ENCODE peak calls at places on chromosomes 12 and 14, in nine cellular contexts. X is foreskin fibroblast, U is A673, Q is astrocyte of the cerebellum, T is right cardiac atrium, R is suprapubic skin, Z is epithelial cell of esophagus, I is AG09309, L is H7. N is an unnamed sample.

GRCh38 chr12:105330938-105331804 is 680 bp downstream of the C12orf75 start:
- DNase-seq in X (peak; percentile 65), U (peak; percentile 47), Q (no peak), T (peak; percentile 55), R (no peak), Z (peak; percentile 19), I (no peak), L (peak; percentile 70), N (no peak)

GRCh38 chr12:132375747-132376463 is 46.5 kb upstream of the GALNT9 start:
- DNase-seq in X (no peak), U (no peak), Q (no peak), T (peak; percentile 32), R (no peak), Z (no peak), I (no peak), L (peak; percentile 76), N (no peak)

GRCh38 chr12:206746-207440 is 7.1 kb downstream of the SLC6A12 start:
- DNase-seq in X (no peak), U (no peak), Q (no peak), T (no peak), R (no peak), Z (no peak), I (no peak), L (no peak), N (no peak)

GRCh38 chr14:63432228-63432627 is 110.9 kb downstream of the PPP2R5E start:
- DNase-seq in X (no peak), U (no peak), Q (no peak), T (no peak), R (no peak), Z (no peak), I (no peak), L (no peak), N (no peak)

GRCh38 chr12:110555509-110556406 is 27.4 kb downstream of the PPTC7 start:
- DNase-seq in X (peak; percentile 86), U (peak; percentile 55), Q (no peak), T (no peak), R (no peak), Z (peak; percentile 62), I (peak; percentile 74), L (no peak), N (no peak)

GRCh38 chr12:45388545-45388944 is 172.7 kb downstream of the ANO6 start:
- DNase-seq in X (peak; percentile 74), U (peak; percentile 64), Q (peak; percentile 43), T (no peak), R (no peak), Z (peak; percentile 33), I (peak; percentile 11), L (peak; percentile 50), N (no peak)

GRCh38 chr14:65423986-65424385 is 11.5 kb downstream of the FUT8 start:
- DNase-seq in X (no peak), U (no peak), Q (no peak), T (no peak), R (no peak), Z (no peak), I (no peak), L (no peak), N (no peak)

GRCh38 chr12:95197636-95198035 is 19.6 kb downstream of the FGD6 start:
- DNase-seq in X (no peak), U (no peak), Q (no peak), T (no peak), R (no peak), Z (no peak), I (no peak), L (no peak), N (no peak)

GRCh38 chr12:26283046-26283445 is 87.7 kb downstream of the SSPN start:
- DNase-seq in X (no peak), U (no peak), Q (no peak), T (no peak), R (no peak), Z (no peak), I (no peak), L (no peak), N (no peak)

GRCh38 chr14:101062065-101062450 is 158.5 kb upstream of the RTL1 start:
- DNase-seq in X (no peak), U (no peak), Q (no peak), T (no peak), R (peak; percentile 54), Z (no peak), I (no peak), L (no peak), N (no peak)

GRCh38 chr14:102540310-102541028 is 30.9 kb upstream of the ANKRD9 start:
- DNase-seq in X (peak; percentile 45), U (peak; percentile 91), Q (no peak), T (no peak), R (no peak), Z (peak; percentile 87), I (no peak), L (peak; percentile 67), N (no peak)

GRCh38 chr12:131230340-131231099 is 276.8 kb downstream of the ADGRD1 start:
- DNase-seq in X (no peak), U (no peak), Q (no peak), T (no peak), R (no peak), Z (no peak), I (no peak), L (peak; percentile 76), N (no peak)

GRCh38 chr12:95717336-95717928 is 73.1 kb downstream of the NTN4 start:
- DNase-seq in X (no peak), U (no peak), Q (no peak), T (no peak), R (no peak), Z (no peak), I (no peak), L (no peak), N (no peak)

GRCh38 chr12:57579011-57579410 is 12.0 kb upstream of the PIP4K2C start:
- DNase-seq in X (no peak), U (no peak), Q (no peak), T (no peak), R (no peak), Z (no peak), I (no peak), L (no peak), N (no peak)

GRCh38 chr12:115934877-115935276 is 342.6 kb downstream of the MED13L start:
- DNase-seq in X (no peak), U (no peak), Q (no peak), T (no peak), R (no peak), Z (no peak), I (no peak), L (no peak), N (no peak)

GRCh38 chr12:100279612-100280244 is 12.8 kb downstream of the SCYL2 start:
- DNase-seq in X (peak; percentile 24), U (no peak), Q (no peak), T (no peak), R (no peak), Z (no peak), I (no peak), L (peak; percentile 19), N (no peak)

GRCh38 chr12:124385219-124385969 is 90.5 kb downstream of the RFLNA start:
- DNase-seq in X (peak; percentile 86), U (no peak), Q (no peak), T (no peak), R (no peak), Z (peak; percentile 82), I (no peak), L (no peak), N (no peak)
- H3K4me3 ChIP-seq in X (no peak overlapping the region), U (no peak overlapping the region), Q (no peak overlapping the region), T (no peak overlapping the region), R (no peak overlapping the region), Z (no peak overlapping the region), I (peak overlapping the region; percentile 92), L (no peak overlapping the region), N (no peak overlapping the region)

GRCh38 chr14:95872777-95873176 is 3.9 kb upstream of the TUNAR start:
- DNase-seq in X (no peak), U (no peak), Q (no peak), T (no peak), R (no peak), Z (no peak), I (no peak), L (no peak), N (no peak)

GRCh38 chr14:95871531-95871930 is 5.1 kb upstream of the TUNAR start:
- DNase-seq in X (no peak), U (no peak), Q (no peak), T (no peak), R (no peak), Z (no peak), I (no peak), L (no peak), N (no peak)

GRCh38 chr14:95877633-95878032 is 1.0 kb downstream of the TUNAR start:
- DNase-seq in X (no peak), U (no peak), Q (no peak), T (no peak), R (no peak), Z (no peak), I (no peak), L (no peak), N (no peak)

GRCh38 chr14:95875831-95876768 is 532 bp upstream of the TUNAR start:
- DNase-seq in X (no peak), U (peak; percentile 14), Q (no peak), T (no peak), R (no peak), Z (no peak), I (no peak), L (peak; percentile 97), N (no peak)

DNA sequence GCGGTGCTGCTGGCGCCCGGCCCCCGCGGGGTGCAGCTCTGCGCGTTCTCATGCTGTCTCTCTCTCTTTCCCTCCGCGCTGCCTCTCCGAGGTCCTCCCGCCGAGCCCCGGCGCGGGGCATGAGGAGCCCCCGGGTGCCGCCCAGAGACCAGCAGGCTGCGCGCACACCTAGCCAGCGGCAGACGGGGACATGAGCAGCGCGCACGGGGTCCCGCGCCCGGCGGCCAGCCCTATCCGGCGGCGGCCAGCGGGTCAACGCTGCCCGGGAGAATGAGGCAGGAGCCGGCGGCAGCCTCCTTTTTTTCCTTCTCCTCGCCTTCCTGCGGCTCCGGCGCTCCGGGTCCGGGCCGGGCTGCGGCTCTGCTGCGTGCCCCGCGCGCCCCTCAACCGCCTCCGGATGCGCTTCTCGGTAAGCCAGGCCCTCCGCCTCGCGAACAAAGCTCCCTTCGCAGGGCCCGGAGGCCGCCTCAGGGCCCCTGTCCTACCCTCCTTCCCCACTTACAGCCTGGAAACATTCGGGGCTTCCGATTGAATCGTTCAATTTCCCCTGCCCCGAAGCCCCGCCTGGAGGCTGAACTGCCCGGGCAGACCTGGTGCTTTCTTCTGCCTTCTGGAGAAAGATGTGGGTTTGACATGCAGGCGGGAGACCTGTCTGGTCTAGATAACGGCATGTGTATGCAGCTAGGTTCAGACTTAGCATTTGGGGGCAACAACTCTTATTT is at the start of gene TUNAR:
- DNase-seq in X (peak; percentile 1), U (peak; percentile 10), Q (no peak), T (no peak), R (no peak), Z (no peak), I (no peak), L (peak; percentile 84), N (no peak)
- H3K4me3 ChIP-seq in X (no peak within 1 kb of the TSS), U (peak within 1 kb of the TSS; percentile 38), Q (peak within 1 kb of the TSS; percentile 33), T (peak within 1 kb of the TSS; percentile 4), R (peak within 1 kb of the TSS; percentile 37), Z (no peak within 1 kb of the TSS), I (no peak within 1 kb of the TSS), L (peak within 1 kb of the TSS; percentile 74), N (peak within 1 kb of the TSS; percentile 56)

GRCh38 chr14:30005114-30005698 is 77.6 kb upstream of the PRKD1 start:
- DNase-seq in X (peak; percentile 79), U (peak; percentile 77), Q (peak; percentile 56), T (no peak), R (no peak), Z (peak; percentile 69), I (peak; percentile 52), L (peak; percentile 48), N (no peak)
- H3K4me3 ChIP-seq in X (no peak overlapping the region), U (no peak overlapping the region), Q (no peak overlapping the region), T (no peak overlapping the region), R (no peak overlapping the region), Z (no peak overlapping the region), I (no peak overlapping the region), L (no peak overlapping the region), N (no peak overlapping the region)

GRCh38 chr14:54712371-54712998 is 145.6 kb downstream of the SAMD4A start:
- DNase-seq in X (peak; percentile 81), U (no peak), Q (no peak), T (no peak), R (no peak), Z (no peak), I (no peak), L (no peak), N (no peak)
- H3K4me3 ChIP-seq in X (no peak overlapping the region), U (no peak overlapping the region), Q (no peak overlapping the region), T (no peak overlapping the region), R (no peak overlapping the region), Z (no peak overlapping the region), I (no peak overlapping the region), L (no peak overlapping the region), N (peak overlapping the region; percentile 32)

N was measured in ascending aorta.